ENCODE peak calls at places on chromosome 12, in six cellular contexts. Q, N, H, J, P and I are unnamed samples. For H3K4me1, the result is how much of the 10 kb centered on the place peaks cover.

GRCh38 chr12:11729439-11730150 is 80.1 kb downstream of the ETV6 start:
- DNase-seq in N (no peak), J (no peak), P (no peak), Q (no peak), H (no peak), I (no peak)

GRCh38 chr12:32039341-32039740 is 67.3 kb upstream of the BICD1 start:
- DNase-seq in J (no peak), N (no peak), Q (peak), H (peak), P (no peak), I (no peak)

GRCh38 chr12:93336344-93336743 is 41.4 kb upstream of the NUDT4 start:
- DNase-seq in Q (no peak), J (no peak), P (no peak), N (no peak), H (peak), I (no peak)

GRCh38 chr12:32435921-32436710 is 36.8 kb downstream of the FGD4 start:
- DNase-seq in N (no peak), Q (no peak), P (no peak), H (no peak), J (no peak), I (no peak)

GRCh38 chr12:90938451-90938850 is 16.5 kb downstream of the CCER1 start:
- DNase-seq in N (no peak), J (no peak), Q (no peak), H (no peak), P (no peak), I (no peak)

GRCh38 chr12:110262442-110263388 is 18.3 kb upstream of the ATP2A2 start:
- DNase-seq in P (no peak), J (peak), Q (no peak), H (no peak), N (no peak), I (no peak)

GRCh38 chr12:106211973-106212372 is 35.8 kb downstream of the CKAP4 start:
- DNase-seq in P (no peak), N (no peak), Q (no peak), H (no peak), J (no peak), I (no peak)

GRCh38 chr12:45010051-45010450 is 40.8 kb downstream of the DBX2 start:
- DNase-seq in P (no peak), Q (no peak), N (no peak), H (no peak), J (no peak), I (no peak)

GRCh38 chr12:76029982-76030377 is 1.6 kb downstream of the PHLDA1 start:
- DNase-seq in Q (no peak), N (no peak), H (no peak), P (no peak), J (no peak), I (peak)

GRCh38 chr12:14238224-14238792 is 127.2 kb upstream of the ATF7IP start:
- DNase-seq in J (no peak), Q (no peak), N (no peak), H (no peak), P (no peak), I (no peak)

GRCh38 chr12:51393676-51394545 is 2.7 kb upstream of the GALNT6 start:
- DNase-seq in N (no peak), P (no peak), Q (no peak), J (no peak), H (peak), I (no peak)

GRCh38 chr12:131116437-131117117 is 162.9 kb downstream of the ADGRD1 start:
- DNase-seq in P (no peak), N (no peak), Q (no peak), H (no peak), J (peak), I (no peak)

GRCh38 chr12:113697646-113698504 is 226.2 kb upstream of the LHX5 start:
- DNase-seq in Q (no peak), J (no peak), P (peak), N (no peak), H (no peak), I (no peak)

GRCh38 chr12:119204137-119204536 is 25.4 kb downstream of the HSPB8 start:
- DNase-seq in J (no peak), H (peak), Q (no peak), N (no peak), P (no peak), I (no peak)

GRCh38 chr12:114018669-114019068 is 52.5 kb upstream of the RBM19 start:
- DNase-seq in P (peak), H (no peak), Q (no peak), N (no peak), J (no peak), I (no peak)

GRCh38 chr12:109422251-109422650 is 54.8 kb downstream of the KCTD10 start:
- DNase-seq in H (no peak), J (no peak), P (no peak), Q (no peak), N (no peak), I (no peak)

GRCh38 chr12:117857632-117858274 is 111.0 kb downstream of the KSR2 start:
- DNase-seq in N (peak), Q (no peak), H (peak), P (no peak), J (no peak), I (no peak)

GRCh38 chr12:124442772-124443445 is 124.5 kb downstream of the NCOR2 start:
- DNase-seq in J (no peak), N (no peak), Q (no peak), P (no peak), H (no peak), I (peak)

GRCh38 chr12:79682593-79682992 is 8.2 kb downstream of the PAWR start:
- DNase-seq in Q (no peak), P (no peak), J (no peak), N (no peak), H (no peak), I (no peak)
- H3K4me1 ChIP-seq in Q (under half), P (under half), J (under half), N (under half), H (under half), I (under half)

DNA sequence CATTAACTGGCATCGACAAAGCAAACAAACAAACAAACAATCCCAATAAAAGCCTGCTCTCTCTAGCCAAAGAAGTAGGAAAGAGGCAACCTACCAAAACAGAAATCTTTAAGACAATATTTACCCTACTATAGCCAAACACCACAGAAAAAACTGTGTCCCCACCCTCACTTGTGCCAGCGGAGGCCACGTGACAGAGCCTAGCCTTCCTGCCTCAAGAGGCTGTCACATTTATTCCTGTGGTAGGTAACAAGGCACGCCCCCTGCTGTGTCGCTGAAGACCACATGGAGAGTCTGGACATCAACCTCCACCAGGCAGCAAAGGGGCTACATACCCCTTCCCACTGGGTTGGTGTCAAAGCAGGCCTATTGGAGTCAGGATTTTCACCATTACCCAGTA is 148.1 kb downstream of the LMNTD1 start:
- DNase-seq in Q (no peak), H (no peak), N (no peak), J (no peak), P (no peak), I (no peak)
- TF ChIP-seq CTCF in Q (no peak), H (no peak), N (no peak), J (no peak), P (no peak), I (no peak)

GRCh38 chr12:95218852-95219171 is 1.2 kb downstream of the VEZT start:
- DNase-seq in P (no peak), H (no peak), J (no peak), N (no peak), Q (no peak), I (no peak)
- H3K4me1 ChIP-seq in P (under half), H (under half), J (under half), N (half or more), Q (half or more), I (under half)

DNA sequence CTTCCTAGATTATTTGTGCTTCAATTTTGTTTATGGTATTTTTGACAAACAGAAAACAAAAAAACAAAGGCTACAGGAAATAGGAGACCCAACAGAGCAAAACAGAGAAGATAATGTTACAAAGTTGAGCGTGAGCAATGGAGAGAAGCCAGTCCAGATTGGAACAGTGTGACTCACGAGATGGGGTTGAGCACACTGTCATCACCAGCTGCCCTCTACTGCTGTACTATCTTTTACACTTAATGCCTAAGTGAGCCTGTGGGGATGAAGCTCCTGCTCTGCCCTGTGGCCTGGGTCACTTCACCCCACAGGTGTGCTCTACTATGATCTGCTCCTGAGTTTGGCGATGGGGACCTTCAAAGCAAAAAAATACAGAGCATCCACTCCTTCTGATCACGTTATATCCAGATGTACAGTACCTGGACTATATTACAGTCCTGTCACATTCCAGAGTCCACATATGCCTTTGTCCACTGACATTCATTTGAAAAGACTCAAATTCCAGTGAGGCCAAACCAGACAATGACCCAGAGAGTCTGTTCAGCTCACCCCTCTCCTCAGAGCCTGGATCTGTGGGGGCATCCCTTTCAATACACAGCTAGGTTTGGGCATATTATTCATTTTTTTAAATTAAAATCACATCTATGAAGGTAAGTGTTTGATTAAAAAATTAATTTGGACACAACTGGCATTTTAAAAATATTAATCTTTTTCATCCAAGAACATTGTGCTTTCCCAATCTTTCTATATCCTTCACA is 4.4 kb downstream of the IPO8 start:
- DNase-seq in Q (no peak), J (no peak), H (peak), P (no peak), N (peak), I (no peak)
- TF ChIP-seq CTCF in Q (no peak), J (no peak), H (no peak), P (no peak), N (no peak), I (no peak)

GRCh38 chr12:116123511-116124258 is 153.8 kb downstream of the MED13L start:
- DNase-seq in Q (no peak), J (peak), P (no peak), N (no peak), H (peak), I (no peak)
- H3K4me1 ChIP-seq in Q (half or more), J (half or more), P (under half), N (half or more), H (under half), I (half or more)

GRCh38 chr12:50167026-50167742 is at the start of gene CERS5:
- DNase-seq in P (peak), H (peak), N (peak), J (peak), Q (peak), I (peak)

GRCh38 chr12:50164963-50165362 is 2.2 kb downstream of the CERS5 start:
- DNase-seq in P (no peak), H (no peak), J (no peak), N (no peak), Q (no peak), I (no peak)

GRCh38 chr12:50162225-50162624 is 4.9 kb downstream of the CERS5 start:
- DNase-seq in H (no peak), J (no peak), Q (no peak), P (no peak), N (no peak), I (no peak)

GRCh38 chr12:50166776-50167025 is 468 bp downstream of the CERS5 start:
- DNase-seq in N (peak), Q (peak), P (no peak), H (peak), J (peak), I (no peak)
- TF ChIP-seq CTCF in N (no peak), Q (no peak), P (no peak), H (no peak), J (no peak), I (no peak)